ENCODE peak calls at places on chromosomes 7 and 10, in five cellular contexts. A is gastrocnemius medialis, M is tibial nerve, F is heart left ventricle, H is A549. S is an unnamed sample.

GRCh38 chr7:134945711-134946110 is 40.6 kb upstream of the AGBL3 start:
- DNase-seq in A (no peak), M (no peak), F (no peak), H (no peak), S (no peak)

GRCh38 chr10:78597791-78598555 is 470.8 kb upstream of the ZMIZ1 start:
- DNase-seq in A (no peak), M (no peak), F (no peak), H (no peak), S (no peak)

GRCh38 chr10:131020775-131021174 is 290.7 kb downstream of the TCERG1L start:
- DNase-seq in A (no peak), M (no peak), F (no peak), H (no peak), S (no peak)

GRCh38 chr7:14999331-14999730 is 96.8 kb upstream of the DGKB start:
- DNase-seq in A (no peak), M (no peak), F (no peak), H (no peak), S (no peak)

GRCh38 chr7:101922631-101923275 is 105.3 kb downstream of the CUX1 start:
- DNase-seq in A (no peak), M (no peak), F (no peak), H (no peak), S (no peak)

GRCh38 chr10:70126700-70127395 is 5.8 kb downstream of the AIFM2 start:
- DNase-seq in A (no peak), M (no peak), F (no peak), H (no peak), S (no peak)

GRCh38 chr10:13006037-13006436 is 4.5 kb upstream of the CCDC3 start:
- DNase-seq in A (no peak), M (no peak), F (no peak), H (no peak), S (no peak)

GRCh38 chr10:113151178-113151577 is 201.1 kb downstream of the TCF7L2 start:
- DNase-seq in A (no peak), M (no peak), F (no peak), H (no peak), S (no peak)

GRCh38 chr7:90841759-90842429 is 245.8 kb downstream of the CDK14 start:
- DNase-seq in A (no peak), M (no peak), F (no peak), H (no peak), S (no peak)

GRCh38 chr10:131571346-131571745 is 259.8 kb upstream of the TCERG1L start:
- DNase-seq in A (no peak), M (no peak), F (no peak), H (no peak), S (no peak)

GRCh38 chr10:89475567-89475966 is 59.8 kb downstream of the SLC16A12 start:
- DNase-seq in A (no peak), M (no peak), F (no peak), H (no peak), S (no peak)
- H3K27ac ChIP-seq in A (peak), M (peak), F (peak), H (peak), S (no peak)

GRCh38 chr7:114426824-114427223 is 12.2 kb downstream of the FOXP2 start:
- DNase-seq in A (no peak), M (no peak), F (no peak), H (no peak), S (no peak)
- TF ChIP-seq CTCF in A (no peak), M (no peak), F (peak), H (peak), S (no peak)

DNA sequence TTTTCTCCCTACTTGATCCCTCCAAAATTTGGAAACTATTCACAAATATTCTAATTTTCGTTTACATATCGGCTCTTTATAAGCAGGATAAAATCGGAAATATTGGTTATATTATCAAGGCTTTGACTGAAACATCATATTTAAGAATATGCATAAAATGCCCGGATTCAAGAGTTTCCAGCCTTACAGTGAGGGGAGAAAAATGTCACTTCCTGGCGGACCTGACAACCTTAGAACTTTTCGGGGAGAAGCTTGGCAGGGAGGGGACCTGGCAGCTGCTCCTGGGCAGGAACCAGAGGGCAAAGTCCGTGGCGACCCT is 10.9 kb upstream of the ACSM6 start:
- DNase-seq in A (no peak), M (no peak), F (no peak), H (no peak), S (no peak)
- H3K27ac ChIP-seq in A (peak), M (peak), F (peak), H (peak), S (no peak)

GRCh38 chr7:129334473-129334872 is 99.8 kb upstream of the STRIP2 start:
- DNase-seq in A (no peak), M (no peak), F (no peak), H (no peak), S (no peak)
- TF ChIP-seq CTCF in A (no peak), M (no peak), F (no peak), H (no peak), S (no peak)

DNA sequence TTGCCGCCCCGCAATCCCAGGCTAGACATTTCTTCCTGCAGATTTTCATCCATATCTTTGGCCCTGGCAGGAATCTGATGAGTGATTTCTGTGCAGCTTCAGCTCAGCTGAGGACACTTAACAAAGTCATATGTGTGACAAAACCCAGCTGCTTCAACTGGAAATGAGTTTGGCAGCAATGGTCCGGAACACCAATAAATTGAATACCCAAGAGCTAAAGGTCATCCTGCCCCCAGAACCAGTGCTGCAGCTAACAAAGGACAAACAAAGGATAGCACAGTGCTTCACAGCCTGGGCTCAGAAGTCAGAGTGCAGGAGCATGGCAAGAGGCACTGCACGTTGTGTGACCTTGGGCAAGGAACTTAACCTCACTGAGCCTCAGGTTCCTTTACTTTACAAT is 40.0 kb upstream of the TRIL start:
- DNase-seq in A (no peak), M (no peak), F (peak), H (no peak), S (no peak)
- H3K27ac ChIP-seq in A (no peak), M (no peak), F (peak), H (no peak), S (no peak)

GRCh38 chr7:2567663-2568238 is 9.0 kb downstream of the IQCE start:
- DNase-seq in A (no peak), M (no peak), F (peak), H (no peak), S (no peak)
- TF ChIP-seq CTCF in A (peak), M (peak), F (peak), H (peak), S (no peak)

GRCh38 chr10:46528675-46529615 is 27.5 kb downstream of the GPRIN2 start:
- DNase-seq in A (peak), M (no peak), F (no peak), H (no peak), S (no peak)

GRCh38 chr10:46531737-46532136 is 24.7 kb downstream of the GPRIN2 start:
- DNase-seq in A (no peak), M (no peak), F (no peak), H (no peak), S (no peak)

GRCh38 chr10:46528171-46528671 is 28.2 kb downstream of the GPRIN2 start:
- DNase-seq in A (peak), M (no peak), F (peak), H (no peak), S (no peak)

GRCh38 chr10:46527241-46527811 is 29.1 kb downstream of the GPRIN2 start:
- DNase-seq in A (peak), M (no peak), F (peak), H (no peak), S (no peak)

DNA sequence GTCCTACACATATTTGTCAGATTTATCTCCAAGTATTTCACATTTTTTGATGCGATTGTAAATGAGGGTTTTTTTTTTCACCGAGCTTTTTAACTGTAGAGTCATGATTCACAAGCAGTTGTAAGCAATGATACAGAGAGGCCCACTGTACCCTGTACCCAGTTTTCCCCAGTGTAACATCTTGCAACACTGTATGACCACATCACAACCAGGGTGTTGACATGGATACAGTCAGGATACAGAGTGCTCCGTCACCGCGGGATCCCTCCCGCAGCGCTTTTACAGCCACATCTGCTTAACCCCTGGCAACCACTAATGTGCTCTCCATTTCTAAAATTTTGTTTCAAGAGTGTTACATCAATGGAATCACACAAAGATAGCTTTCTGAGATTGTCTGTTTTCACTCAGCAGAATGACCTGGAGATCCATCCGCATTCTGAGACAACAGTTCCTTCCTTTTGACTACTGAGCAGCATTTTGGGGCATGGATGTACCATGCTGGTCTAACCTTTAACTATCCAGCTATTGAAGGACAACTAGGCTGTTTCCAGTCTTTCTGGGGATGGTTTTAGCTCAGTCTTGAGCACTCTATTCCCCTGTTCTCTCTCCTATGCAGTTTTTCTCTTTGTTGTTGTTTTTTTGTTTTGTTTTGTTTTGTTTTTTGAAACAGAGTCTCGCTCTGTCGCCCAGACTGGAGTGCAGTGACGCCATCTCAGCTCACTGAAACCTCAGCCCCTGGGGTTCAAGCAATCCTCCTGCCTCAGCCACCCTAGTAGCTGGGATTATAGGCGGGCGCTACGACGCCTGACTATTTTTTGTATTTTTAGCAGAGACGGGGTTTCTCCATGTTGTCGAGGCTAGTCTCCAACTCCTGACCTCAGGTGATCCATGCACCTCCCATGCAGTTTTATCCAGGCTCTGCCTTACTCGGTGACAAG is 25.9 kb downstream of the GPRIN2 start:
- DNase-seq in A (no peak), M (peak), F (peak), H (peak), S (no peak)
- H3K27ac ChIP-seq in A (no peak), M (no peak), F (no peak), H (peak), S (no peak)

S was measured in CD4-positive, alpha-beta T cell.